ENCODE peak calls at places on chromosome 2, in four cellular contexts. U, O, A and T are unnamed samples.

GRCh38 chr2:19351914-19352697 is 6.3 kb downstream of the OSR1 start:
- DNase-seq in U (no peak), O (peak; percentile 78), A (no peak), T (no peak)

GRCh38 chr2:160494243-160494642 is 636 bp upstream of the RBMS1 start:
- DNase-seq in O (no peak), A (no peak), U (no peak), T (no peak)

GRCh38 chr2:216346781-216347180 is 25.5 kb downstream of the MARCHF4 start:
- DNase-seq in O (no peak), A (no peak), U (no peak), T (no peak)

GRCh38 chr2:145623136-145623535 is 1103.2 kb upstream of the ZEB2 start:
- DNase-seq in A (no peak), O (no peak), U (no peak), T (no peak)

GRCh38 chr2:28956415-28956826 is 24.7 kb upstream of the TOGARAM2 start:
- DNase-seq in A (no peak), U (peak; percentile 11), O (no peak), T (peak; percentile 13)

GRCh38 chr2:218783612-218784169 is 1.7 kb downstream of the CYP27A1 start:
- DNase-seq in O (no peak), A (no peak), U (no peak), T (no peak)

GRCh38 chr2:219362524-219363164 is 25.1 kb downstream of the DNPEP start:
- DNase-seq in A (no peak), U (no peak), O (peak; percentile 75), T (no peak)

GRCh38 chr2:66414896-66415295 is 20.0 kb upstream of the MEIS1 start:
- DNase-seq in U (no peak), A (no peak), O (no peak), T (no peak)

GRCh38 chr2:240383871-240384700 is 51.4 kb upstream of the GPC1 start:
- DNase-seq in A (no peak), O (peak; percentile 57), U (no peak), T (no peak)

GRCh38 chr2:167935803-167936110 is 311.6 kb downstream of the STK39 start:
- DNase-seq in U (no peak), O (no peak), A (no peak), T (no peak)

GRCh38 chr2:230417436-230417835 is 1.4 kb downstream of the SP100 start:
- DNase-seq in U (no peak), A (no peak), O (no peak), T (no peak)

GRCh38 chr2:230418341-230419016 is 2.5 kb downstream of the SP100 start:
- DNase-seq in O (no peak), U (no peak), A (no peak), T (no peak)

GRCh38 chr2:230425377-230425776 is 9.4 kb downstream of the SP100 start:
- DNase-seq in U (no peak), A (no peak), O (no peak), T (no peak)

GRCh38 chr2:230423851-230424458 is 8.0 kb downstream of the SP100 start:
- DNase-seq in A (no peak), U (no peak), O (no peak), T (no peak)

GRCh38 chr2:230422149-230422548 is 6.1 kb downstream of the SP100 start:
- DNase-seq in A (no peak), U (no peak), O (no peak), T (no peak)
- H3K4me1 ChIP-seq in A (no peaks in the 10 kb centered on the region), U (peaks cover 81% of the 10 kb centered on the region), O (peaks cover 24% of the 10 kb centered on the region), T (peaks cover 87% of the 10 kb centered on the region)

GRCh38 chr2:127991742-127992141 is 36.1 kb downstream of the SAP130 start:
- DNase-seq in A (no peak), U (no peak), O (no peak), T (no peak)

GRCh38 chr2:127993659-127994058 is 34.2 kb downstream of the SAP130 start:
- DNase-seq in A (no peak), O (no peak), U (no peak), T (no peak)

GRCh38 chr2:127995725-127996124 is 32.1 kb downstream of the SAP130 start:
- DNase-seq in O (no peak), U (no peak), A (no peak), T (no peak)

DNA sequence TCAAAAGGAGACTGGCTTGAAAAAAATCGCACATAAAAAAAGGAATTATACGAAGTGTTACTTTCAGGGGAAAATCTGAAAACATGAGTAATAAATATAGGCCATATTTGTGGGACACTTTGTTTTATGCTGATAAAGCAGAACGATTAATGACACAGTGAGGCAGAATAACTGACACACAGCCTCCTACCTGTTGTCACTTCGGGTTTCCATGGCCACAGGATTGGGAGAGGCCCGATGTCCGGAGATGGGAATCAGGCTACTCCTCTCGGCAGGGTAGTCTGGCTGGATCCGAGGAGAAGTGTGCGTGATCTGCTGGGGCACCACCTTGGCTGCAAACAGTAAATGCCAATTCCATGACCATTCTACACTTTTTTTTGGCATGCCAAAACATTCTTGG is 31.7 kb downstream of the SAP130 start:
- DNase-seq in A (no peak), O (no peak), U (no peak), T (no peak)
- H3K36me3 ChIP-seq in A (peaks cover 99% of the 10 kb centered on the region), O (peaks cover 76% of the 10 kb centered on the region), U (peaks cover 33% of the 10 kb centered on the region), T (peaks cover 50% of the 10 kb centered on the region)

DNA sequence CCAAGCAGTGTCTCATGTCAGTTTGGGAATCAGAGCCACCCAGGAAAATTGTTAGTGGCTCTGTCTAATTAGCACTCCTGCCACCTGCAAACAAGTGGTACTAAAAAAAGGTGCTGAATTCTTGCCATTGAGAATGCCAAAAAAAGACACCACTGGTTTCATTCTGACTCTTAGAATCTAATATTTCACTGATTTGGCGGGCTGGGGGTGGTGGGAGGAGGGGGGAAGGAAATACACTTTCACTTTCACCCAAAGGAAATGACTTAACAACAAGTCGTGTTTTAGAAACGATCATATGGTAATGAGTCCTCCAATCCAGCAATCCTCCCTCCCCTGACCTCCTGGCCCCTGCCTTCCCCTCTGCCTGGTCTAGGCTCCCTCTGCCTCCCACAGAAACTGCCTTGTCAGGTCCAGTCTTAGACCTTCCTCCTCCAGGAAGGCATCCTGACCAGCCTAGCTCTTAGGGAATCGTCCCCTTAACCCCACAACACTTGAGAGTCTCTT is 4.4 kb upstream of the KLHL29 start:
- DNase-seq in U (no peak), O (no peak), A (no peak), T (peak; percentile 36)
- H3K4me3 ChIP-seq in U (peak overlapping the region; percentile 29), O (no peak overlapping the region), A (no peak overlapping the region), T (peak overlapping the region; percentile 42)

DNA sequence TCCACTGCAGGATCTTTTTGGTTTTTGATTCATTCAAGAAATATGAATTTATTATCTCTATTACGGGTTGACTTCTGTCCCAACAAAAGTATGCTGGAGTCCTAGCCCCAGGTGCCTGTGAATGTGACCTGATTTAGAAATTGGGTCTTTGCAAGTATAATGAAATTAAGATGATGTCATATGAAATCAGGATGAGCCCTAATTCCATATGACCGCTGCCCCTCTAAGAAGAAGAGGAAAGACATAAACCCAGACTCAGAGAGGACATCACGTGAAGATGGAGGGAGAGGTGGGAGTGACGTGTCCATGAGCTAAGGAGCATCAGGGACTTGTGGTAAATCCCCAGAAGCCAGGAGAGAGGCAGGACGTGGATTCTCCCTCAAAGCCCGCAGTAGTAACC is 287.1 kb downstream of the LPIN1 start:
- DNase-seq in A (no peak), U (no peak), O (no peak), T (no peak)
- H3K4me1 ChIP-seq in A (no peaks in the 10 kb centered on the region), U (peaks cover 22% of the 10 kb centered on the region), O (no peaks in the 10 kb centered on the region), T (peaks cover 26% of the 10 kb centered on the region)

DNA sequence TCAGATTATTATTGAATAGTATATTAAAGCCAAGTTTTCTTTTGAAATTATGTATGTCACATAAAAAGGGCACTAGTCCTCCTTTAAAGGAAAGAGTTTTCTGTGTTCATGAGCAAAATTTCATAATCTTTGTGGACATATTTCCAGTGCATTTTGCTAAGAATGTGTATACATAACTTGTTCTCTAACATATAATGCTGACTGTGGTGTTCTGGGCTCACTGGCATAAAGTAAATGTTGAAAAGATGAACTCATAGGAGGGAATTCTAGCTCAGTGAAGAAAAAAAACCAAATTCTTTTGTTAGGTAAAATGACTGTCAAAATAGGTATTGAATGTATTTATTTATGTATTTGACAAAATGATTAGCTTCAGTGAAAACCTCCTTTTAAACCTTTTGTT is 6.2 kb downstream of the KCNJ13 start:
- DNase-seq in O (no peak), U (no peak), A (no peak), T (no peak)
- H3K36me3 ChIP-seq in O (peaks cover 23% of the 10 kb centered on the region), U (peaks cover 4% of the 10 kb centered on the region), A (peaks cover 22% of the 10 kb centered on the region), T (peaks cover 7% of the 10 kb centered on the region)

DNA sequence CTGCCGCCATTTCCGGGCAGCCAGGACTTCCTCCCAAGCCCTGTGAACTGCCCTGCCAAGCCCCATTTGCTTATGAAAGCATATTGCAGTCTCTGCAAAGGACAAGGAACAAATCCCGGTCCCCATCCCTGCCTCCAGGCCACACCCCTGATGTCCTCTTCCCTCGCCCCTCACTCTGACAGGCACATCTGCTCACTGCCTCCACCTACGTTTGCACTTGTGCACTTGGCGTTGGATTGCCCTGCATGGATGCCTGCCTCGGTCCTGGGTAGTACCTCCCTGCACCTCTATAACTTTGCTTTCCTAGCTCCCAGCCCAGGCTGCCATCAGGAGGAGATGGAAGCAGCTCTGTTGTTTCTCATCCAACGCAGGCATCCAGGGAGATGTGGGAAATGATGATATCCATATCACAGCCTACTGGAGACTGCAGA is 19.6 kb upstream of the RPL31 start:
- DNase-seq in O (no peak), U (no peak), A (no peak), T (no peak)
- H3K4me3 ChIP-seq in O (no peak overlapping the region), U (no peak overlapping the region), A (no peak overlapping the region), T (no peak overlapping the region)

GRCh38 chr2:172089005-172089504 is 3.7 kb downstream of the DLX1 start:
- DNase-seq in O (no peak), A (no peak), U (no peak), T (no peak)
- H3K4me1 ChIP-seq in O (peaks cover 36% of the 10 kb centered on the region), A (peaks cover 28% of the 10 kb centered on the region), U (peaks cover 47% of the 10 kb centered on the region), T (peaks cover 57% of the 10 kb centered on the region)

DNA sequence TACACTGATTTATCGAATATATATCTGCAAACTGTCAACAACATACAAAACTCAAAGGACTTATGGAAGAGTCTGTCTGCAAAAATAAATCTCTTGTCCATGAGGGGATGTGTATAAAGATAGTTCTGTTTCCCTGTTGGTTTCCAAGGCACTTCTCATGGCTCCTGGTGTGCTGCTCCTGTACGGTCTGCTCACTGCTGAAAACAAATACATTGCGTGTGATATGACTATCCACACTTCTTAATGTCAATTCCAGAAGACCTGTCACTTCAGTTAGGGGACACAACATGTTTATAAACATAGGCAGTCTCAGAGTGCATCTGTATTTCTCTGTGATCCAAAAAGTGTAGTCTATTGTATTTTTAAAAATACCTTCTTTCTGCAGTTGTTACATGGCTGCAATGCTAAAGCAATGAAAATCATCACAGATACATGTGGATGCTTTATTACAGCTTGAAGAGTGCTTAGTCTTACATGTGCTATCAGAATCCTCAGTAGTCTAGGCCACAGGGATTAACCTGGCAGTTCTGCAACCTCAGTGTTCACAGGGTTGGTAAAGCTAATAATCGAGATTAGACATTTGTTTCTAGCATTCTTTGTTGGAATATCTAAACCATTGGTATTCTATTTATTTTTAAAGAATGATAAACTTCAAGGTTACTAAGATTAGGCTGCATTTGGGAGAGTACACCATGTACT is 7.8 kb downstream of the ALKAL2 start:
- DNase-seq in O (no peak), U (no peak), A (no peak), T (no peak)
- H3K36me3 ChIP-seq in O (peaks cover 66% of the 10 kb centered on the region), U (peaks cover 40% of the 10 kb centered on the region), A (peaks cover 65% of the 10 kb centered on the region), T (peaks cover 60% of the 10 kb centered on the region)

GRCh38 chr2:143513081-143513480 is 383.9 kb downstream of the ARHGAP15 start:
- DNase-seq in U (no peak), O (peak; percentile 68), A (no peak), T (no peak)
- H3K4me3 ChIP-seq in U (no peak overlapping the region), O (peak overlapping the region; percentile 5), A (no peak overlapping the region), T (no peak overlapping the region)